ENCODE peak calls at places on chromosomes 1 and 21, in seven cellular contexts. One of them, this sample, is unnamed.

GRCh38 chr1:40266786-40267535 is 8.9 kb downstream of the ZMPSTE24 start:
- DNase-seq in ascending aorta: no peak
- DNase-seq in lung: no peak
- DNase-seq in CD4-positive, alpha-beta memory T cell: no peak
- DNase-seq in fibroblast of lung: no peak
- DNase-seq in thoracic aorta: no peak
- DNase-seq in aorta: no peak
- DNase-seq in this sample: no peak

GRCh38 chr1:165949335-165950130 is 122.1 kb downstream of the UCK2 start:
- DNase-seq in CD4-positive, alpha-beta memory T cell: no peak
- DNase-seq in thoracic aorta: no peak
- DNase-seq in ascending aorta: no peak
- DNase-seq in aorta: no peak
- DNase-seq in fibroblast of lung: no peak
- DNase-seq in lung: no peak
- DNase-seq in this sample: no peak

GRCh38 chr1:17572264-17572985 is 32.9 kb downstream of the ARHGEF10L start:
- DNase-seq in CD4-positive, alpha-beta memory T cell: no peak
- DNase-seq in lung: no peak
- DNase-seq in thoracic aorta: no peak
- DNase-seq in fibroblast of lung: no peak
- DNase-seq in aorta: no peak
- DNase-seq in ascending aorta: no peak
- DNase-seq in this sample: no peak

GRCh38 chr1:98391175-98391574 is 270.3 kb upstream of the SNX7 start:
- DNase-seq in fibroblast of lung: no peak
- DNase-seq in lung: no peak
- DNase-seq in thoracic aorta: no peak
- DNase-seq in aorta: no peak
- DNase-seq in ascending aorta: no peak
- DNase-seq in CD4-positive, alpha-beta memory T cell: no peak
- DNase-seq in this sample: no peak

GRCh38 chr21:37490084-37490483 is 123.5 kb downstream of the DYRK1A start:
- DNase-seq in lung: no peak
- DNase-seq in aorta: no peak
- DNase-seq in CD4-positive, alpha-beta memory T cell: no peak
- DNase-seq in thoracic aorta: no peak
- DNase-seq in ascending aorta: no peak
- DNase-seq in fibroblast of lung: no peak
- DNase-seq in this sample: no peak

GRCh38 chr1:89347296-89347695 is 16.6 kb upstream of the GBP6 start:
- DNase-seq in ascending aorta: no peak
- DNase-seq in thoracic aorta: no peak
- DNase-seq in CD4-positive, alpha-beta memory T cell: no peak
- DNase-seq in aorta: no peak
- DNase-seq in lung: no peak
- DNase-seq in fibroblast of lung: no peak
- DNase-seq in this sample: no peak

GRCh38 chr1:63721531-63722189 is 52.2 kb upstream of the ROR1 start:
- DNase-seq in ascending aorta: no peak
- DNase-seq in CD4-positive, alpha-beta memory T cell: no peak
- DNase-seq in lung: no peak
- DNase-seq in thoracic aorta: no peak
- DNase-seq in fibroblast of lung: peak; percentile 68
- DNase-seq in aorta: no peak
- DNase-seq in this sample: peak; percentile 44

GRCh38 chr1:221449801-221450470 is 292.0 kb downstream of the DUSP10 start:
- DNase-seq in ascending aorta: no peak
- DNase-seq in aorta: no peak
- DNase-seq in thoracic aorta: no peak
- DNase-seq in fibroblast of lung: peak; percentile 71
- DNase-seq in lung: no peak
- DNase-seq in CD4-positive, alpha-beta memory T cell: no peak
- DNase-seq in this sample: no peak

GRCh38 chr1:40780678-40781613 is 2.6 kb upstream of the KCNQ4 start:
- DNase-seq in CD4-positive, alpha-beta memory T cell: no peak
- DNase-seq in thoracic aorta: no peak
- DNase-seq in lung: no peak
- DNase-seq in fibroblast of lung: no peak
- DNase-seq in ascending aorta: no peak
- DNase-seq in aorta: no peak
- DNase-seq in this sample: no peak

GRCh38 chr1:154218545-154218944 is 2.2 kb upstream of the UBAP2L start:
- DNase-seq in thoracic aorta: no peak
- DNase-seq in lung: no peak
- DNase-seq in CD4-positive, alpha-beta memory T cell: no peak
- DNase-seq in aorta: no peak
- DNase-seq in fibroblast of lung: no peak
- DNase-seq in ascending aorta: no peak
- DNase-seq in this sample: no peak

GRCh38 chr1:76940586-76941335 is 73.5 kb downstream of the ST6GALNAC5 start:
- DNase-seq in CD4-positive, alpha-beta memory T cell: no peak
- DNase-seq in fibroblast of lung: no peak
- DNase-seq in lung: no peak
- DNase-seq in aorta: no peak
- DNase-seq in thoracic aorta: no peak
- DNase-seq in ascending aorta: no peak
- DNase-seq in this sample: no peak

GRCh38 chr1:180862305-180862704 is 50.4 kb upstream of the KIAA1614 start:
- DNase-seq in ascending aorta: no peak
- DNase-seq in lung: no peak
- DNase-seq in thoracic aorta: no peak
- DNase-seq in fibroblast of lung: peak; percentile 6
- DNase-seq in aorta: no peak
- DNase-seq in CD4-positive, alpha-beta memory T cell: no peak
- DNase-seq in this sample: no peak

GRCh38 chr1:187244623-187245022 is 415.9 kb downstream of the PLA2G4A start:
- DNase-seq in thoracic aorta: no peak
- DNase-seq in fibroblast of lung: peak; percentile 33
- DNase-seq in ascending aorta: no peak
- DNase-seq in CD4-positive, alpha-beta memory T cell: no peak
- DNase-seq in aorta: no peak
- DNase-seq in lung: no peak
- DNase-seq in this sample: no peak

GRCh38 chr1:44553771-44554170 is 120.5 kb downstream of the TMEM53 start:
- DNase-seq in fibroblast of lung: peak; percentile 75
- DNase-seq in thoracic aorta: no peak
- DNase-seq in aorta: no peak
- DNase-seq in ascending aorta: no peak
- DNase-seq in lung: no peak
- DNase-seq in CD4-positive, alpha-beta memory T cell: no peak
- DNase-seq in this sample: no peak

GRCh38 chr1:234727018-234727757 is 117.2 kb upstream of the IRF2BP2 start:
- DNase-seq in thoracic aorta: no peak
- DNase-seq in aorta: no peak
- DNase-seq in fibroblast of lung: peak; percentile 35
- DNase-seq in lung: no peak
- DNase-seq in ascending aorta: no peak
- DNase-seq in CD4-positive, alpha-beta memory T cell: no peak
- DNase-seq in this sample: no peak

GRCh38 chr1:910881-911721 is 12.6 kb upstream of the SAMD11 start:
- DNase-seq in lung: no peak
- DNase-seq in fibroblast of lung: peak; percentile 77
- DNase-seq in aorta: peak; percentile 46
- DNase-seq in thoracic aorta: no peak
- DNase-seq in CD4-positive, alpha-beta memory T cell: no peak
- DNase-seq in ascending aorta: no peak
- DNase-seq in this sample: peak; percentile 11

GRCh38 chr1:232462200-232462599 is 167.7 kb downstream of the SIPA1L2 start:
- DNase-seq in thoracic aorta: no peak
- DNase-seq in aorta: no peak
- DNase-seq in ascending aorta: no peak
- DNase-seq in lung: no peak
- DNase-seq in CD4-positive, alpha-beta memory T cell: no peak
- DNase-seq in fibroblast of lung: peak; percentile 25
- DNase-seq in this sample: no peak

GRCh38 chr1:232464325-232464724 is 165.6 kb downstream of the SIPA1L2 start:
- DNase-seq in thoracic aorta: no peak
- DNase-seq in ascending aorta: no peak
- DNase-seq in lung: no peak
- DNase-seq in fibroblast of lung: no peak
- DNase-seq in CD4-positive, alpha-beta memory T cell: no peak
- DNase-seq in aorta: no peak
- DNase-seq in this sample: no peak

GRCh38 chr1:232467073-232467760 is 162.7 kb downstream of the SIPA1L2 start:
- DNase-seq in lung: no peak
- DNase-seq in fibroblast of lung: no peak
- DNase-seq in thoracic aorta: no peak
- DNase-seq in aorta: no peak
- DNase-seq in ascending aorta: no peak
- DNase-seq in CD4-positive, alpha-beta memory T cell: no peak
- DNase-seq in this sample: no peak

GRCh38 chr1:232459826-232460225 is 170.1 kb downstream of the SIPA1L2 start:
- DNase-seq in lung: no peak
- DNase-seq in CD4-positive, alpha-beta memory T cell: no peak
- DNase-seq in fibroblast of lung: peak; percentile 39
- DNase-seq in thoracic aorta: no peak
- DNase-seq in aorta: no peak
- DNase-seq in ascending aorta: no peak
- DNase-seq in this sample: no peak

GRCh38 chr1:232463226-232463625 is 166.7 kb downstream of the SIPA1L2 start:
- DNase-seq in ascending aorta: no peak
- DNase-seq in fibroblast of lung: peak; percentile 49
- DNase-seq in thoracic aorta: no peak
- DNase-seq in lung: no peak
- DNase-seq in aorta: no peak
- DNase-seq in CD4-positive, alpha-beta memory T cell: no peak
- DNase-seq in this sample: no peak
- H3K36me3 ChIP-seq in ascending aorta: no peaks in the 10 kb centered on the region
- H3K36me3 ChIP-seq in fibroblast of lung: no peaks in the 10 kb centered on the region
- H3K36me3 ChIP-seq in thoracic aorta: no peaks in the 10 kb centered on the region
- H3K36me3 ChIP-seq in lung: peaks cover 15% of the 10 kb centered on the region
- H3K36me3 ChIP-seq in aorta: peaks cover 2% of the 10 kb centered on the region
- H3K36me3 ChIP-seq in CD4-positive, alpha-beta memory T cell: no peaks in the 10 kb centered on the region
- H3K36me3 ChIP-seq in this sample: peaks cover 62% of the 10 kb centered on the region

GRCh38 chr1:12434174-12434573 is 183.8 kb downstream of the DHRS3 start:
- DNase-seq in lung: no peak
- DNase-seq in CD4-positive, alpha-beta memory T cell: peak; percentile 36
- DNase-seq in fibroblast of lung: peak; percentile 96
- DNase-seq in ascending aorta: no peak
- DNase-seq in aorta: peak; percentile 61
- DNase-seq in thoracic aorta: no peak
- DNase-seq in this sample: no peak
- H3K4me1 ChIP-seq in lung: peaks cover 34% of the 10 kb centered on the region
- H3K4me1 ChIP-seq in CD4-positive, alpha-beta memory T cell: peaks cover 59% of the 10 kb centered on the region
- H3K4me1 ChIP-seq in fibroblast of lung: peaks cover 27% of the 10 kb centered on the region
- H3K4me1 ChIP-seq in ascending aorta: peaks cover 26% of the 10 kb centered on the region
- H3K4me1 ChIP-seq in aorta: peaks cover 4% of the 10 kb centered on the region
- H3K4me1 ChIP-seq in thoracic aorta: peaks cover 41% of the 10 kb centered on the region
- H3K4me1 ChIP-seq in this sample: peaks cover 39% of the 10 kb centered on the region

GRCh38 chr1:3496916-3497315 is 42.5 kb downstream of the ARHGEF16 start:
- DNase-seq in lung: no peak
- DNase-seq in ascending aorta: no peak
- DNase-seq in aorta: no peak
- DNase-seq in CD4-positive, alpha-beta memory T cell: no peak
- DNase-seq in fibroblast of lung: no peak
- DNase-seq in thoracic aorta: no peak
- DNase-seq in this sample: no peak
- H3K36me3 ChIP-seq in lung: no peaks in the 10 kb centered on the region
- H3K36me3 ChIP-seq in ascending aorta: peaks cover 88% of the 10 kb centered on the region
- H3K36me3 ChIP-seq in aorta: peaks cover 3% of the 10 kb centered on the region
- H3K36me3 ChIP-seq in CD4-positive, alpha-beta memory T cell: no peaks in the 10 kb centered on the region
- H3K36me3 ChIP-seq in fibroblast of lung: no peaks in the 10 kb centered on the region
- H3K36me3 ChIP-seq in thoracic aorta: peaks cover 54% of the 10 kb centered on the region
- H3K36me3 ChIP-seq in this sample: no peaks in the 10 kb centered on the region

GRCh38 chr1:93758842-93759515 is 77.3 kb upstream of the BCAR3 start:
- DNase-seq in CD4-positive, alpha-beta memory T cell: no peak
- DNase-seq in aorta: no peak
- DNase-seq in lung: peak; percentile 48
- DNase-seq in fibroblast of lung: peak; percentile 90
- DNase-seq in thoracic aorta: no peak
- DNase-seq in ascending aorta: no peak
- DNase-seq in this sample: peak; percentile 51
- H3K4me1 ChIP-seq in CD4-positive, alpha-beta memory T cell: no peaks in the 10 kb centered on the region
- H3K4me1 ChIP-seq in aorta: no peaks in the 10 kb centered on the region
- H3K4me1 ChIP-seq in lung: no peaks in the 10 kb centered on the region
- H3K4me1 ChIP-seq in fibroblast of lung: peaks cover 20% of the 10 kb centered on the region
- H3K4me1 ChIP-seq in thoracic aorta: no peaks in the 10 kb centered on the region
- H3K4me1 ChIP-seq in ascending aorta: no peaks in the 10 kb centered on the region
- H3K4me1 ChIP-seq in this sample: peaks cover 2% of the 10 kb centered on the region

DNA sequence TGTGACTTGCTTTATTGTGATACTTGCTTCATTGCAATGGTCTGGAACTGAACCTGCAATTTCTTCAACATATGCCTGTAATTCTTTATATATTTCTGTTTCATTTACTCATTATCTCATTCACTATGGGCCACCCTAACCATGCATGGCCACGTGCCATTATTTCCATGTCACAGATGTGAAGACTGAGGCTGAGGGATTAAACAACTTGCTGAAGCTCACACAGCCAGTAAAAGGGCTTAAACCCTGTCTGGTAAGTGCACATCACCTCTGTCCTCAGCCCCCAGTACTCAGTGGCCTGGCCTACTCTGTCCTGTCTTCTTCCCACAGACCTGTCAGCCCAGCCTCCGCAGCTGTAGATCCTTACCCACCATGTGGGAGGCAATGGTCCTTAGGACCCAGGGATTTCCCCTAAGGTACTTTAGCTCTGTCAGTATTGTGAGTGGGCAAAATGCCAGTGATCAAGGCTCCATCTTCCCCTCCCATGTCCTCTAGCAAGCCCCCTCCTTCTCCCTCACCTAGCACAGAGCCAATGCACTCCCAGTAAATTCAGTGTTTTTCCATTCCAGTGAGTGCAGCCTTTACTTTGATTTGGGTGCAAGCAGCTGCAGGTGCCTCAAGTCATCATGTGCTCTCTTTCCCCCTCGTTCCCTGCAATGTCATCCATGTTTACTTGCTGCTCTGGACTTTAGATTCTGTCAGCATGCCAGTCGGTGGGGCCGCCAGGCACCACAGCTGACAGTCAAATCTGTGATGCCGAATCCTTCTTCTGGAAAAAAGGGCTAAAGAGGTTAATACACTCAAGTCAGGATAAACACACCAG is 228.2 kb upstream of the PROX1 start:
- DNase-seq in CD4-positive, alpha-beta memory T cell: no peak
- DNase-seq in aorta: no peak
- DNase-seq in fibroblast of lung: no peak
- DNase-seq in lung: no peak
- DNase-seq in thoracic aorta: no peak
- DNase-seq in ascending aorta: no peak
- DNase-seq in this sample: no peak
- H3K36me3 ChIP-seq in CD4-positive, alpha-beta memory T cell: no peaks in the 10 kb centered on the region
- H3K36me3 ChIP-seq in aorta: no peaks in the 10 kb centered on the region
- H3K36me3 ChIP-seq in fibroblast of lung: no peaks in the 10 kb centered on the region
- H3K36me3 ChIP-seq in lung: no peaks in the 10 kb centered on the region
- H3K36me3 ChIP-seq in thoracic aorta: no peaks in the 10 kb centered on the region
- H3K36me3 ChIP-seq in ascending aorta: no peaks in the 10 kb centered on the region
- H3K36me3 ChIP-seq in this sample: no peaks in the 10 kb centered on the region